ENCODE peak calls at places on chromosome 16, in eight cellular contexts. One of them, this sample, is unnamed.

GRCh38 chr16:28826141-28826540 is 3.3 kb downstream of the ATXN2L start:
- DNase-seq in NCI-H2081: no peak
- DNase-seq in kidney tubule cell: peak; percentile 34
- DNase-seq in AG04450: no peak
- DNase-seq in stimulated activated CD4-positive, alpha-beta T cell treated with anti-CD3 and anti-CD28 coated beads, Interleukin-2, amount 100 ng/mL, for 48 hours: no peak
- DNase-seq in endodermal cell: no peak
- DNase-seq in EL: no peak
- DNase-seq in BJ: no peak
- DNase-seq in this sample: no peak

GRCh38 chr16:87926246-87927194 is 9.8 kb downstream of the CA5A start:
- DNase-seq in NCI-H2081: no peak
- DNase-seq in kidney tubule cell: no peak
- DNase-seq in AG04450: no peak
- DNase-seq in stimulated activated CD4-positive, alpha-beta T cell treated with anti-CD3 and anti-CD28 coated beads, Interleukin-2, amount 100 ng/mL, for 48 hours: peak; percentile 28
- DNase-seq in endodermal cell: no peak
- DNase-seq in EL: no peak
- DNase-seq in BJ: no peak
- DNase-seq in this sample: no peak

GRCh38 chr16:68596266-68596665 is 48.8 kb upstream of the CDH3 start:
- DNase-seq in NCI-H2081: no peak
- DNase-seq in kidney tubule cell: no peak
- DNase-seq in AG04450: no peak
- DNase-seq in stimulated activated CD4-positive, alpha-beta T cell treated with anti-CD3 and anti-CD28 coated beads, Interleukin-2, amount 100 ng/mL, for 48 hours: no peak
- DNase-seq in endodermal cell: no peak
- DNase-seq in EL: no peak
- DNase-seq in BJ: no peak
- DNase-seq in this sample: no peak

GRCh38 chr16:67782567-67783352 is 23.6 kb downstream of the RANBP10 start:
- DNase-seq in NCI-H2081: no peak
- DNase-seq in kidney tubule cell: no peak
- DNase-seq in AG04450: no peak
- DNase-seq in stimulated activated CD4-positive, alpha-beta T cell treated with anti-CD3 and anti-CD28 coated beads, Interleukin-2, amount 100 ng/mL, for 48 hours: no peak
- DNase-seq in endodermal cell: no peak
- DNase-seq in EL: no peak
- DNase-seq in BJ: no peak
- DNase-seq in this sample: no peak

GRCh38 chr16:5916711-5917191 is 819.2 kb upstream of the EEF2KMT start:
- DNase-seq in NCI-H2081: no peak
- DNase-seq in kidney tubule cell: peak; percentile 74
- DNase-seq in AG04450: no peak
- DNase-seq in stimulated activated CD4-positive, alpha-beta T cell treated with anti-CD3 and anti-CD28 coated beads, Interleukin-2, amount 100 ng/mL, for 48 hours: no peak
- DNase-seq in endodermal cell: peak; percentile 82
- DNase-seq in EL: no peak
- DNase-seq in BJ: no peak
- DNase-seq in this sample: no peak

GRCh38 chr16:4345439-4346204 is 5.5 kb downstream of the PAM16 start:
- DNase-seq in NCI-H2081: no peak
- DNase-seq in kidney tubule cell: no peak
- DNase-seq in AG04450: no peak
- DNase-seq in stimulated activated CD4-positive, alpha-beta T cell treated with anti-CD3 and anti-CD28 coated beads, Interleukin-2, amount 100 ng/mL, for 48 hours: no peak
- DNase-seq in endodermal cell: no peak
- DNase-seq in EL: no peak
- DNase-seq in BJ: no peak
- DNase-seq in this sample: no peak

GRCh38 chr16:68884391-68884790 is 41.1 kb downstream of the TANGO6 start:
- DNase-seq in NCI-H2081: no peak
- DNase-seq in kidney tubule cell: no peak
- DNase-seq in AG04450: no peak
- DNase-seq in stimulated activated CD4-positive, alpha-beta T cell treated with anti-CD3 and anti-CD28 coated beads, Interleukin-2, amount 100 ng/mL, for 48 hours: no peak
- DNase-seq in endodermal cell: no peak
- DNase-seq in EL: no peak
- DNase-seq in BJ: no peak
- DNase-seq in this sample: no peak

GRCh38 chr16:49653577-49653976 is 202.3 kb downstream of the ZNF423 start:
- DNase-seq in NCI-H2081: no peak
- DNase-seq in kidney tubule cell: no peak
- DNase-seq in AG04450: no peak
- DNase-seq in stimulated activated CD4-positive, alpha-beta T cell treated with anti-CD3 and anti-CD28 coated beads, Interleukin-2, amount 100 ng/mL, for 48 hours: no peak
- DNase-seq in endodermal cell: no peak
- DNase-seq in EL: no peak
- DNase-seq in BJ: no peak
- DNase-seq in this sample: no peak

GRCh38 chr16:20387978-20388377 is 16.6 kb downstream of the PDILT start:
- DNase-seq in NCI-H2081: no peak
- DNase-seq in kidney tubule cell: no peak
- DNase-seq in AG04450: no peak
- DNase-seq in stimulated activated CD4-positive, alpha-beta T cell treated with anti-CD3 and anti-CD28 coated beads, Interleukin-2, amount 100 ng/mL, for 48 hours: no peak
- DNase-seq in endodermal cell: no peak
- DNase-seq in EL: no peak
- DNase-seq in BJ: no peak
- DNase-seq in this sample: no peak

GRCh38 chr16:17828012-17828411 is 357.3 kb upstream of the XYLT1 start:
- DNase-seq in NCI-H2081: no peak
- DNase-seq in kidney tubule cell: no peak
- DNase-seq in AG04450: no peak
- DNase-seq in stimulated activated CD4-positive, alpha-beta T cell treated with anti-CD3 and anti-CD28 coated beads, Interleukin-2, amount 100 ng/mL, for 48 hours: no peak
- DNase-seq in endodermal cell: no peak
- DNase-seq in EL: peak; percentile 78
- DNase-seq in BJ: peak; percentile 81
- DNase-seq in this sample: no peak

GRCh38 chr16:381788-382717 is at the start of gene PGAP6:
- DNase-seq in NCI-H2081: peak; percentile 50
- DNase-seq in kidney tubule cell: peak; percentile 76
- DNase-seq in AG04450: no peak
- DNase-seq in stimulated activated CD4-positive, alpha-beta T cell treated with anti-CD3 and anti-CD28 coated beads, Interleukin-2, amount 100 ng/mL, for 48 hours: peak; percentile 62
- DNase-seq in endodermal cell: peak; percentile 81
- DNase-seq in EL: peak; percentile 62
- DNase-seq in BJ: no peak
- DNase-seq in this sample: no peak